ENCODE peak calls at places on chromosomes 12 and 14, in nine cellular contexts. One of them, this sample, is unnamed.

GRCh38 chr12:125013816-125014442 is 20.5 kb downstream of the BRI3BP start:
- DNase-seq in posterior vena cava: no peak
- DNase-seq in GM04504: no peak
- DNase-seq in GM12865: no peak
- DNase-seq in T-helper 2 cell: no peak
- DNase-seq in GOT3: no peak
- DNase-seq in H54: no peak
- DNase-seq in SHP77: peak
- DNase-seq in stimulated activated CD8-positive, alpha-beta memory T cell treated with anti-CD3 and anti-CD28 coated beads, Interleukin-2, amount 100 ng/mL, for 1 hour: no peak
- DNase-seq in this sample: no peak

GRCh38 chr12:122356192-122356635 is 66.3 kb downstream of the CLIP1 start:
- DNase-seq in posterior vena cava: no peak
- DNase-seq in GM04504: no peak
- DNase-seq in GM12865: peak
- DNase-seq in T-helper 2 cell: no peak
- DNase-seq in GOT3: peak
- DNase-seq in H54: peak
- DNase-seq in SHP77: peak
- DNase-seq in stimulated activated CD8-positive, alpha-beta memory T cell treated with anti-CD3 and anti-CD28 coated beads, Interleukin-2, amount 100 ng/mL, for 1 hour: peak
- DNase-seq in this sample: no peak

GRCh38 chr12:94565683-94566082 is 84.7 kb downstream of the TMCC3 start:
- DNase-seq in posterior vena cava: peak
- DNase-seq in GM04504: no peak
- DNase-seq in GM12865: no peak
- DNase-seq in T-helper 2 cell: no peak
- DNase-seq in GOT3: no peak
- DNase-seq in H54: no peak
- DNase-seq in SHP77: no peak
- DNase-seq in stimulated activated CD8-positive, alpha-beta memory T cell treated with anti-CD3 and anti-CD28 coated beads, Interleukin-2, amount 100 ng/mL, for 1 hour: no peak
- DNase-seq in this sample: no peak

GRCh38 chr14:80930836-80931389 is 10.6 kb downstream of the CEP128 start:
- DNase-seq in posterior vena cava: no peak
- DNase-seq in GM04504: peak
- DNase-seq in GM12865: peak
- DNase-seq in T-helper 2 cell: no peak
- DNase-seq in GOT3: no peak
- DNase-seq in H54: no peak
- DNase-seq in SHP77: no peak
- DNase-seq in stimulated activated CD8-positive, alpha-beta memory T cell treated with anti-CD3 and anti-CD28 coated beads, Interleukin-2, amount 100 ng/mL, for 1 hour: no peak
- DNase-seq in this sample: no peak

GRCh38 chr14:60226296-60226695 is 22.7 kb upstream of the PPM1A start:
- DNase-seq in posterior vena cava: no peak
- DNase-seq in GM04504: no peak
- DNase-seq in GM12865: no peak
- DNase-seq in T-helper 2 cell: no peak
- DNase-seq in GOT3: no peak
- DNase-seq in H54: no peak
- DNase-seq in SHP77: no peak
- DNase-seq in stimulated activated CD8-positive, alpha-beta memory T cell treated with anti-CD3 and anti-CD28 coated beads, Interleukin-2, amount 100 ng/mL, for 1 hour: no peak
- DNase-seq in this sample: no peak

GRCh38 chr12:1690578-1691122 is at the start of gene ADIPOR2:
- DNase-seq in posterior vena cava: peak
- DNase-seq in GM04504: peak
- DNase-seq in GM12865: peak
- DNase-seq in T-helper 2 cell: peak
- DNase-seq in GOT3: peak
- DNase-seq in H54: peak
- DNase-seq in SHP77: peak
- DNase-seq in stimulated activated CD8-positive, alpha-beta memory T cell treated with anti-CD3 and anti-CD28 coated beads, Interleukin-2, amount 100 ng/mL, for 1 hour: peak
- DNase-seq in this sample: peak

GRCh38 chr14:93186461-93186860 is 1.3 kb downstream of the LYSET start:
- DNase-seq in posterior vena cava: no peak
- DNase-seq in GM04504: no peak
- DNase-seq in GM12865: no peak
- DNase-seq in T-helper 2 cell: no peak
- DNase-seq in GOT3: no peak
- DNase-seq in H54: no peak
- DNase-seq in SHP77: no peak
- DNase-seq in stimulated activated CD8-positive, alpha-beta memory T cell treated with anti-CD3 and anti-CD28 coated beads, Interleukin-2, amount 100 ng/mL, for 1 hour: no peak
- DNase-seq in this sample: no peak

GRCh38 chr12:53201170-53201541 is 5.9 kb downstream of the ITGB7 start:
- DNase-seq in posterior vena cava: no peak
- DNase-seq in GM04504: no peak
- DNase-seq in GM12865: no peak
- DNase-seq in T-helper 2 cell: no peak
- DNase-seq in GOT3: no peak
- DNase-seq in H54: no peak
- DNase-seq in SHP77: no peak
- DNase-seq in stimulated activated CD8-positive, alpha-beta memory T cell treated with anti-CD3 and anti-CD28 coated beads, Interleukin-2, amount 100 ng/mL, for 1 hour: no peak
- DNase-seq in this sample: no peak

GRCh38 chr12:74791365-74791764 is 253.7 kb downstream of the ATXN7L3B start:
- DNase-seq in posterior vena cava: no peak
- DNase-seq in GM04504: no peak
- DNase-seq in GM12865: no peak
- DNase-seq in T-helper 2 cell: no peak
- DNase-seq in GOT3: no peak
- DNase-seq in H54: no peak
- DNase-seq in SHP77: no peak
- DNase-seq in stimulated activated CD8-positive, alpha-beta memory T cell treated with anti-CD3 and anti-CD28 coated beads, Interleukin-2, amount 100 ng/mL, for 1 hour: no peak
- DNase-seq in this sample: no peak

GRCh38 chr12:49838973-49839633 is 3.8 kb downstream of the BCDIN3D start:
- DNase-seq in posterior vena cava: no peak
- DNase-seq in GM04504: no peak
- DNase-seq in GM12865: peak
- DNase-seq in T-helper 2 cell: no peak
- DNase-seq in GOT3: no peak
- DNase-seq in H54: no peak
- DNase-seq in SHP77: no peak
- DNase-seq in stimulated activated CD8-positive, alpha-beta memory T cell treated with anti-CD3 and anti-CD28 coated beads, Interleukin-2, amount 100 ng/mL, for 1 hour: no peak
- DNase-seq in this sample: no peak

GRCh38 chr14:52360831-52361230 is 46.7 kb downstream of the PTGER2 start:
- DNase-seq in posterior vena cava: no peak
- DNase-seq in GM04504: no peak
- DNase-seq in GM12865: no peak
- DNase-seq in T-helper 2 cell: no peak
- DNase-seq in GOT3: no peak
- DNase-seq in H54: no peak
- DNase-seq in SHP77: no peak
- DNase-seq in stimulated activated CD8-positive, alpha-beta memory T cell treated with anti-CD3 and anti-CD28 coated beads, Interleukin-2, amount 100 ng/mL, for 1 hour: no peak
- DNase-seq in this sample: no peak

GRCh38 chr14:22650960-22651521 is 6.9 kb upstream of the OR6J1 start:
- DNase-seq in posterior vena cava: no peak
- DNase-seq in GM04504: no peak
- DNase-seq in GM12865: peak
- DNase-seq in T-helper 2 cell: no peak
- DNase-seq in GOT3: no peak
- DNase-seq in H54: no peak
- DNase-seq in SHP77: no peak
- DNase-seq in stimulated activated CD8-positive, alpha-beta memory T cell treated with anti-CD3 and anti-CD28 coated beads, Interleukin-2, amount 100 ng/mL, for 1 hour: no peak
- DNase-seq in this sample: no peak

GRCh38 chr14:89179891-89180404 is 237.1 kb downstream of the FOXN3 start:
- DNase-seq in posterior vena cava: no peak
- DNase-seq in GM04504: no peak
- DNase-seq in GM12865: no peak
- DNase-seq in T-helper 2 cell: no peak
- DNase-seq in GOT3: no peak
- DNase-seq in H54: no peak
- DNase-seq in SHP77: no peak
- DNase-seq in stimulated activated CD8-positive, alpha-beta memory T cell treated with anti-CD3 and anti-CD28 coated beads, Interleukin-2, amount 100 ng/mL, for 1 hour: no peak
- DNase-seq in this sample: no peak

GRCh38 chr12:95637471-95638155 is 86.3 kb upstream of the USP44 start:
- DNase-seq in posterior vena cava: no peak
- DNase-seq in GM04504: no peak
- DNase-seq in GM12865: no peak
- DNase-seq in T-helper 2 cell: no peak
- DNase-seq in GOT3: no peak
- DNase-seq in H54: peak
- DNase-seq in SHP77: no peak
- DNase-seq in stimulated activated CD8-positive, alpha-beta memory T cell treated with anti-CD3 and anti-CD28 coated beads, Interleukin-2, amount 100 ng/mL, for 1 hour: no peak
- DNase-seq in this sample: no peak

GRCh38 chr12:113399490-113399889 is 4.2 kb downstream of the SDS start:
- DNase-seq in posterior vena cava: no peak
- DNase-seq in GM04504: no peak
- DNase-seq in GM12865: no peak
- DNase-seq in T-helper 2 cell: no peak
- DNase-seq in GOT3: no peak
- DNase-seq in H54: no peak
- DNase-seq in SHP77: no peak
- DNase-seq in stimulated activated CD8-positive, alpha-beta memory T cell treated with anti-CD3 and anti-CD28 coated beads, Interleukin-2, amount 100 ng/mL, for 1 hour: no peak
- DNase-seq in this sample: no peak

GRCh38 chr12:19971396-19971802 is 396.9 kb upstream of the PDE3A start:
- DNase-seq in posterior vena cava: no peak
- DNase-seq in GM04504: no peak
- DNase-seq in GM12865: no peak
- DNase-seq in T-helper 2 cell: no peak
- DNase-seq in GOT3: no peak
- DNase-seq in H54: no peak
- DNase-seq in SHP77: no peak
- DNase-seq in stimulated activated CD8-positive, alpha-beta memory T cell treated with anti-CD3 and anti-CD28 coated beads, Interleukin-2, amount 100 ng/mL, for 1 hour: no peak
- DNase-seq in this sample: no peak

GRCh38 chr12:4164591-4165558 is 108.7 kb upstream of the CCND2 start:
- DNase-seq in posterior vena cava: peak
- DNase-seq in GM04504: peak
- DNase-seq in GM12865: peak
- DNase-seq in T-helper 2 cell: no peak
- DNase-seq in GOT3: no peak
- DNase-seq in H54: peak
- DNase-seq in SHP77: no peak
- DNase-seq in stimulated activated CD8-positive, alpha-beta memory T cell treated with anti-CD3 and anti-CD28 coated beads, Interleukin-2, amount 100 ng/mL, for 1 hour: peak
- DNase-seq in this sample: no peak

GRCh38 chr12:2510066-2510465 is 284.7 kb upstream of the FKBP4 start:
- DNase-seq in posterior vena cava: no peak
- DNase-seq in GM04504: no peak
- DNase-seq in GM12865: no peak
- DNase-seq in T-helper 2 cell: no peak
- DNase-seq in GOT3: no peak
- DNase-seq in H54: no peak
- DNase-seq in SHP77: no peak
- DNase-seq in stimulated activated CD8-positive, alpha-beta memory T cell treated with anti-CD3 and anti-CD28 coated beads, Interleukin-2, amount 100 ng/mL, for 1 hour: no peak
- DNase-seq in this sample: no peak

GRCh38 chr12:68393398-68393797 is 61.2 kb upstream of the MDM1 start:
- DNase-seq in posterior vena cava: no peak
- DNase-seq in GM04504: no peak
- DNase-seq in GM12865: no peak
- DNase-seq in T-helper 2 cell: no peak
- DNase-seq in GOT3: no peak
- DNase-seq in H54: no peak
- DNase-seq in SHP77: no peak
- DNase-seq in stimulated activated CD8-positive, alpha-beta memory T cell treated with anti-CD3 and anti-CD28 coated beads, Interleukin-2, amount 100 ng/mL, for 1 hour: no peak
- DNase-seq in this sample: no peak

GRCh38 chr14:22572562-22573058 is 16.4 kb downstream of the DAD1 start:
- DNase-seq in posterior vena cava: no peak
- DNase-seq in GM04504: peak
- DNase-seq in GM12865: no peak
- DNase-seq in T-helper 2 cell: no peak
- DNase-seq in GOT3: no peak
- DNase-seq in H54: no peak
- DNase-seq in SHP77: no peak
- DNase-seq in stimulated activated CD8-positive, alpha-beta memory T cell treated with anti-CD3 and anti-CD28 coated beads, Interleukin-2, amount 100 ng/mL, for 1 hour: no peak
- DNase-seq in this sample: no peak

GRCh38 chr14:29858299-29858698 is 69.3 kb downstream of the PRKD1 start:
- DNase-seq in posterior vena cava: no peak
- DNase-seq in GM04504: no peak
- DNase-seq in GM12865: no peak
- DNase-seq in T-helper 2 cell: no peak
- DNase-seq in GOT3: no peak
- DNase-seq in H54: no peak
- DNase-seq in SHP77: no peak
- DNase-seq in stimulated activated CD8-positive, alpha-beta memory T cell treated with anti-CD3 and anti-CD28 coated beads, Interleukin-2, amount 100 ng/mL, for 1 hour: no peak
- DNase-seq in this sample: no peak

GRCh38 chr12:10936495-10936894 is 2.6 kb downstream of the TAS2R14 start:
- DNase-seq in posterior vena cava: no peak
- DNase-seq in GM04504: no peak
- DNase-seq in GM12865: no peak
- DNase-seq in T-helper 2 cell: no peak
- DNase-seq in GOT3: no peak
- DNase-seq in H54: no peak
- DNase-seq in SHP77: no peak
- DNase-seq in stimulated activated CD8-positive, alpha-beta memory T cell treated with anti-CD3 and anti-CD28 coated beads, Interleukin-2, amount 100 ng/mL, for 1 hour: no peak
- DNase-seq in this sample: no peak

GRCh38 chr12:52389313-52390207 is 4.1 kb upstream of the KRT84 start:
- DNase-seq in posterior vena cava: peak
- DNase-seq in GM04504: no peak
- DNase-seq in GM12865: no peak
- DNase-seq in T-helper 2 cell: no peak
- DNase-seq in GOT3: no peak
- DNase-seq in H54: no peak
- DNase-seq in SHP77: no peak
- DNase-seq in stimulated activated CD8-positive, alpha-beta memory T cell treated with anti-CD3 and anti-CD28 coated beads, Interleukin-2, amount 100 ng/mL, for 1 hour: no peak
- DNase-seq in this sample: no peak

GRCh38 chr14:55585854-55586253 is 5.8 kb downstream of the KTN1 start:
- DNase-seq in posterior vena cava: no peak
- DNase-seq in GM04504: no peak
- DNase-seq in GM12865: no peak
- DNase-seq in T-helper 2 cell: no peak
- DNase-seq in GOT3: no peak
- DNase-seq in H54: no peak
- DNase-seq in SHP77: no peak
- DNase-seq in stimulated activated CD8-positive, alpha-beta memory T cell treated with anti-CD3 and anti-CD28 coated beads, Interleukin-2, amount 100 ng/mL, for 1 hour: no peak
- DNase-seq in this sample: no peak

GRCh38 chr12:4274396-4274959 is 916 bp downstream of the CCND2 start:
- DNase-seq in posterior vena cava: no peak
- DNase-seq in GM04504: no peak
- DNase-seq in GM12865: peak
- DNase-seq in T-helper 2 cell: no peak
- DNase-seq in GOT3: no peak
- DNase-seq in H54: no peak
- DNase-seq in SHP77: no peak
- DNase-seq in stimulated activated CD8-positive, alpha-beta memory T cell treated with anti-CD3 and anti-CD28 coated beads, Interleukin-2, amount 100 ng/mL, for 1 hour: no peak
- DNase-seq in this sample: no peak

GRCh38 chr12:92290016-92290685 is 144.5 kb upstream of the BTG1 start:
- DNase-seq in posterior vena cava: no peak
- DNase-seq in GM04504: no peak
- DNase-seq in GM12865: no peak
- DNase-seq in T-helper 2 cell: no peak
- DNase-seq in GOT3: no peak
- DNase-seq in H54: peak
- DNase-seq in SHP77: no peak
- DNase-seq in stimulated activated CD8-positive, alpha-beta memory T cell treated with anti-CD3 and anti-CD28 coated beads, Interleukin-2, amount 100 ng/mL, for 1 hour: no peak
- DNase-seq in this sample: no peak

GRCh38 chr12:21819236-21819635 is 44.7 kb upstream of the KCNJ8 start:
- DNase-seq in posterior vena cava: no peak
- DNase-seq in GM04504: peak
- DNase-seq in GM12865: no peak
- DNase-seq in T-helper 2 cell: no peak
- DNase-seq in GOT3: no peak
- DNase-seq in H54: no peak
- DNase-seq in SHP77: no peak
- DNase-seq in stimulated activated CD8-positive, alpha-beta memory T cell treated with anti-CD3 and anti-CD28 coated beads, Interleukin-2, amount 100 ng/mL, for 1 hour: no peak
- DNase-seq in this sample: no peak

GRCh38 chr14:77031680-77032482 is 3.4 kb upstream of the IRF2BPL start:
- DNase-seq in posterior vena cava: no peak
- DNase-seq in GM04504: no peak
- DNase-seq in GM12865: no peak
- DNase-seq in T-helper 2 cell: no peak
- DNase-seq in GOT3: no peak
- DNase-seq in H54: no peak
- DNase-seq in SHP77: no peak
- DNase-seq in stimulated activated CD8-positive, alpha-beta memory T cell treated with anti-CD3 and anti-CD28 coated beads, Interleukin-2, amount 100 ng/mL, for 1 hour: no peak
- DNase-seq in this sample: no peak

GRCh38 chr12:2339022-2339431 is 286.2 kb downstream of the CACNA1C start:
- DNase-seq in posterior vena cava: no peak
- DNase-seq in GM04504: peak
- DNase-seq in GM12865: no peak
- DNase-seq in T-helper 2 cell: no peak
- DNase-seq in GOT3: no peak
- DNase-seq in H54: no peak
- DNase-seq in SHP77: no peak
- DNase-seq in stimulated activated CD8-positive, alpha-beta memory T cell treated with anti-CD3 and anti-CD28 coated beads, Interleukin-2, amount 100 ng/mL, for 1 hour: no peak
- DNase-seq in this sample: no peak

GRCh38 chr12:81329088-81329487 is 251.2 kb downstream of the ACSS3 start:
- DNase-seq in posterior vena cava: no peak
- DNase-seq in GM04504: no peak
- DNase-seq in GM12865: peak
- DNase-seq in T-helper 2 cell: no peak
- DNase-seq in GOT3: no peak
- DNase-seq in H54: peak
- DNase-seq in SHP77: no peak
- DNase-seq in stimulated activated CD8-positive, alpha-beta memory T cell treated with anti-CD3 and anti-CD28 coated beads, Interleukin-2, amount 100 ng/mL, for 1 hour: no peak
- DNase-seq in this sample: no peak

GRCh38 chr14:89270439-89271227 is 146.4 kb downstream of the FOXN3 start:
- DNase-seq in posterior vena cava: no peak
- DNase-seq in GM04504: no peak
- DNase-seq in GM12865: peak
- DNase-seq in T-helper 2 cell: no peak
- DNase-seq in GOT3: no peak
- DNase-seq in H54: no peak
- DNase-seq in SHP77: no peak
- DNase-seq in stimulated activated CD8-positive, alpha-beta memory T cell treated with anti-CD3 and anti-CD28 coated beads, Interleukin-2, amount 100 ng/mL, for 1 hour: no peak
- DNase-seq in this sample: no peak

This sample was measured in thoracic aorta.